ENCODE peak calls at places on chromosome 20, in six cellular contexts. K is psoas muscle, B is aorta, D is PC-3, W is cardiac muscle cell, U is SK-N-SH. C is an unnamed sample. For H3K36me3 and H3K4me1, the result is how much of the 10 kb centered on the place peaks cover.

GRCh38 chr20:61635721-61636455 is 383.8 kb downstream of the CDH4 start:
- DNase-seq in K (no peak), B (no peak), D (no peak), W (no peak), U (no peak), C (no peak)

GRCh38 chr20:407953-408842 is at the start of gene RBCK1:
- DNase-seq in K (peak), B (peak), D (peak), W (peak), U (peak), C (peak)

GRCh38 chr20:40945754-40946451 is 82.7 kb upstream of the TOP1 start:
- DNase-seq in K (peak), B (peak), D (peak), W (peak), U (peak), C (no peak)

GRCh38 chr20:58231678-58232077 is 3.2 kb upstream of the ANKRD60 start:
- DNase-seq in K (no peak), B (no peak), D (no peak), W (peak), U (peak), C (no peak)

GRCh38 chr20:4876731-4877130 is 124.6 kb downstream of the SLC23A2 start:
- DNase-seq in K (no peak), B (no peak), D (peak), W (no peak), U (no peak), C (no peak)

GRCh38 chr20:24584538-24585356 is 115.3 kb downstream of the SYNDIG1 start:
- DNase-seq in K (peak), B (no peak), D (peak), W (peak), U (no peak), C (no peak)

GRCh38 chr20:14883324-14883723 is 545.9 kb upstream of the FLRT3 start:
- DNase-seq in K (no peak), B (no peak), D (peak), W (no peak), U (no peak), C (no peak)

GRCh38 chr20:24160563-24161355 is 172.2 kb upstream of the GGTLC1 start:
- DNase-seq in K (peak), B (peak), D (peak), W (peak), U (peak), C (no peak)

GRCh38 chr20:25399038-25399430 is 8.4 kb upstream of the ABHD12 start:
- DNase-seq in K (no peak), B (no peak), D (peak), W (peak), U (peak), C (no peak)

GRCh38 chr20:46010491-46011405 is 2.0 kb downstream of the MMP9 start:
- DNase-seq in K (no peak), B (no peak), D (no peak), W (no peak), U (peak), C (no peak)

GRCh38 chr20:53739799-53740785 is 146.5 kb upstream of the ZNF217 start:
- DNase-seq in K (no peak), B (no peak), D (peak), W (peak), U (no peak), C (no peak)

GRCh38 chr20:6524305-6524704 is 243.2 kb upstream of the BMP2 start:
- DNase-seq in K (no peak), B (no peak), D (no peak), W (no peak), U (no peak), C (no peak)

GRCh38 chr20:34362502-34363061 is 491 bp upstream of the ITCH start:
- DNase-seq in K (no peak), B (no peak), D (no peak), W (no peak), U (no peak), C (no peak)

GRCh38 chr20:62407221-62407992 is at the start of gene CABLES2:
- DNase-seq in K (peak), B (peak), D (peak), W (peak), U (peak), C (peak)

GRCh38 chr20:36368400-36368799 is 62.3 kb downstream of the DLGAP4 start:
- DNase-seq in K (no peak), B (no peak), D (no peak), W (no peak), U (no peak), C (no peak)

GRCh38 chr20:23272176-23273029 is 78.2 kb upstream of the NXT1 start:
- DNase-seq in K (no peak), B (no peak), D (no peak), W (no peak), U (no peak), C (no peak)

GRCh38 chr20:54134445-54135220 is 39.2 kb downstream of the CYP24A1 start:
- DNase-seq in K (no peak), B (no peak), D (peak), W (peak), U (no peak), C (no peak)

GRCh38 chr20:5141615-5142014 is 14.8 kb downstream of the CDS2 start:
- DNase-seq in K (no peak), B (no peak), D (no peak), W (no peak), U (no peak), C (no peak)

GRCh38 chr20:44489931-44490330 is 14.3 kb downstream of the TTPAL start:
- DNase-seq in K (no peak), B (no peak), D (no peak), W (no peak), U (no peak), C (no peak)

GRCh38 chr20:44489223-44489622 is 13.5 kb downstream of the TTPAL start:
- DNase-seq in K (no peak), B (no peak), D (no peak), W (no peak), U (no peak), C (no peak)

GRCh38 chr20:44491635-44492395 is 16.1 kb downstream of the TTPAL start:
- DNase-seq in K (no peak), B (no peak), D (no peak), W (peak), U (no peak), C (no peak)

GRCh38 chr20:44485830-44486198 is 10.1 kb downstream of the TTPAL start:
- DNase-seq in K (no peak), B (no peak), D (no peak), W (no peak), U (no peak), C (no peak)

GRCh38 chr20:44488551-44488950 is 12.9 kb downstream of the TTPAL start:
- DNase-seq in K (no peak), B (no peak), D (no peak), W (no peak), U (no peak), C (no peak)
- H3K36me3 ChIP-seq in K (under half), B (under half), D (under half), W (under half), U (half or more), C (under half)

GRCh38 chr20:63533871-63534393 is 3.2 kb downstream of the PTK6 start:
- DNase-seq in K (peak), B (peak), D (no peak), W (no peak), U (peak), C (no peak)
- H3K4me1 ChIP-seq in K (under half), B (under half), D (under half), W (under half), U (under half), C (under half)

DNA sequence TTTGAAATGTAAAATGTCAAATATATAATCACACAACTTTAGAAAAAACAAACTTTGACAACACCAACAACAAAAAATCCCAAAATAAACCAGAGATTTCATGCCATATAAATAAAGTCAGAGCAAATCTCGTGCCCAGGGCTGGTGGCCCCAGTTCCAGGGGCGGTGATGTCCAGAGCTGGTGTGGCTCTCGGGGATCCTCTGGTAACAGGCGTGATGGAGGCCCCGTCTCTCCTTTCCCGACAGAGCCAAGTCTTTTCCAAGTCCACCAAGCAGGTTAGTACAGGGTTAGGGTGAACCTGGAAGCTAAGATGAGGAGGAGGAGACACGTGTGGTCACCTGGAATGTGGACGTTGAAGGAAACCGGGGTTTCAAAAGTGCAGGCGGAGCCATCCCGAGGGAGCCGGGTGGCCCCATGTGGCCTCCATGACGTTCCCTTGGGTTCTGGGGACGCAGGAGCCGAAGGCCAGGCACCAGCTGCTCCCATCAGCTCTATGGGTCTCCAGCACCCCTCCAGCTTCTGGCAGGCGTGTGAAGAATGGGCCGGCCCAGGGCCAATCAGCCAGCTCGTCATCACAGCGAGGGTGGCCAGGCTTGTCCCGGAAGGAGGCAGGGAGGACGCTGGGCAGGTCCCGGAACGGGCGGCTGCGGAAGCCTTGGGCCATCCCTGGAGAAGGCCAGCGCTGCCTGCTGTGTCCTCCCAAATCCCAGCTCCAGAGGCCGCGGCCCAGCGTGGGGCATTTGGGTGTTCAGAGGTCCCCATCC is 202.5 kb downstream of the PREX1 start:
- DNase-seq in K (no peak), B (peak), D (no peak), W (no peak), U (no peak), C (no peak)
- H3K36me3 ChIP-seq in K (under half), B (under half), D (under half), W (under half), U (under half), C (under half)

GRCh38 chr20:32203556-32204484 is 3.7 kb downstream of the PLAGL2 start:
- DNase-seq in K (no peak), B (no peak), D (no peak), W (peak), U (no peak), C (peak)
- H3K4me1 ChIP-seq in K (half or more), B (under half), D (under half), W (under half), U (under half), C (under half)

C was measured in breast epithelium.